ENCODE peak calls at places on chromosomes 4 and X, in four cellular contexts. O, L, K and Q are unnamed samples.

GRCh38 chrX:19760345-19760744 is 127.1 kb downstream of the SH3KBP1 start:
- DNase-seq in O (no peak), L (no peak), K (no peak), Q (no peak)

GRCh38 chr4:121758896-121759568 is 5.9 kb downstream of the SMIM43 start:
- DNase-seq in O (peak; percentile 33), L (no peak), K (no peak), Q (no peak)

GRCh38 chrX:29851971-29852605 is 363.3 kb upstream of the MAGEB2 start:
- DNase-seq in O (no peak), L (no peak), K (no peak), Q (no peak)

GRCh38 chr4:158250321-158250720 is 40.0 kb downstream of the TMEM144 start:
- DNase-seq in O (no peak), L (no peak), K (no peak), Q (no peak)

GRCh38 chrX:68647156-68647957 is at the start of gene STARD8:
- DNase-seq in O (peak; percentile 66), L (peak; percentile 9), K (no peak), Q (peak; percentile 59)

GRCh38 chrX:2478546-2479419 is 22.0 kb downstream of the DHRSX start:
- DNase-seq in O (no peak), L (no peak), K (no peak), Q (no peak)

GRCh38 chr4:110589297-110589696 is 33.6 kb downstream of the PITX2 start:
- DNase-seq in O (peak; percentile 16), L (no peak), K (no peak), Q (no peak)

GRCh38 chr4:61204353-61204752 is 4.2 kb downstream of the ADGRL3 start:
- DNase-seq in O (peak; percentile 17), L (peak; percentile 63), K (no peak), Q (peak; percentile 12)

GRCh38 chrX:112513154-112513553 is 166.6 kb downstream of the LHFPL1 start:
- DNase-seq in O (no peak), L (no peak), K (no peak), Q (no peak)

GRCh38 chr4:65311120-65311519 is 359.2 kb downstream of the EPHA5 start:
- DNase-seq in O (no peak), L (no peak), K (no peak), Q (no peak)

GRCh38 chr4:128483816-128484215 is 196.2 kb upstream of the PGRMC2 start:
- DNase-seq in O (peak; percentile 52), L (no peak), K (no peak), Q (no peak)